ENCODE peak calls at places on chromosome 15, in nine cellular contexts. O is AG10803; D is lung; Y is A172; W is iPS-NIHi11; T is activated T-helper 1 cell treated with anti-CD3 and anti-CD28 coated beads, Interleukin-2, amount 50 U/mL, for 16 hours; S is NCI-H2029 treated with DMSO at 0.1 percent for 48 hours; C is activated T-cell treated with anti-CD3 and anti-CD28 coated beads, Interleukin-2, amount 50 U/mL, for 72 hours; H is activated naive CD8-positive, alpha-beta T cell treated with anti-CD3 and anti-CD28 coated beads, Interleukin-2, amount 50 U/mL, for 24 hours. L is an unnamed sample.

GRCh38 chr15:83339396-83339795 is 54.9 kb upstream of the BNC1 start:
- DNase-seq in O (no peak), D (no peak), Y (no peak), W (no peak), T (no peak), S (no peak), C (no peak), H (no peak), L (no peak)

GRCh38 chr15:65026756-65027155 is 2.7 kb downstream of the MTFMT start:
- DNase-seq in O (no peak), D (no peak), Y (no peak), W (no peak), T (no peak), S (no peak), C (no peak), H (no peak), L (no peak)

GRCh38 chr15:25635190-25635589 is 196.4 kb upstream of the UBE3A start:
- DNase-seq in O (no peak), D (no peak), Y (no peak), W (no peak), T (no peak), S (no peak), C (no peak), H (no peak), L (no peak)

GRCh38 chr15:96234109-96234892 is 96.2 kb upstream of the NR2F2 start:
- DNase-seq in O (peak), D (no peak), Y (peak), W (no peak), T (no peak), S (no peak), C (no peak), H (no peak), L (no peak)

GRCh38 chr15:92328207-92328606 is 65.5 kb upstream of the ST8SIA2 start:
- DNase-seq in O (no peak), D (no peak), Y (no peak), W (no peak), T (no peak), S (peak), C (no peak), H (no peak), L (no peak)

GRCh38 chr15:82177291-82178010 is 85.1 kb downstream of the EFL1 start:
- DNase-seq in O (peak), D (no peak), Y (no peak), W (no peak), T (no peak), S (no peak), C (no peak), H (no peak), L (no peak)

GRCh38 chr15:64158363-64159134 is 4.3 kb downstream of the PPIB start:
- DNase-seq in O (no peak), D (no peak), Y (no peak), W (no peak), T (no peak), S (no peak), C (no peak), H (no peak), L (no peak)

GRCh38 chr15:65379986-65380385 is 2.2 kb upstream of the IGDCC3 start:
- DNase-seq in O (no peak), D (no peak), Y (no peak), W (no peak), T (no peak), S (no peak), C (no peak), H (no peak), L (no peak)